ENCODE peak calls at places on chromosomes 16 and 17, in six cellular contexts. Y is A549; X is IMR-90; E is Caco-2; Z is CD8-positive, alpha-beta T cell; D is trophoblast cell. S is an unnamed sample. For H3K4me1 and H3K9me3, the result is how much of the 10 kb centered on the place peaks cover.

GRCh38 chr16:67164599-67165061 is at the start of gene HSF4:
- DNase-seq in E (no peak), D (peak), Y (no peak), Z (no peak), X (no peak), S (no peak)

GRCh38 chr17:49450735-49451134 is 36.1 kb upstream of the PHB1 start:
- DNase-seq in D (no peak), E (no peak), Z (no peak), X (peak), Y (no peak), S (no peak)

GRCh38 chr16:56874800-56875199 is 9.8 kb downstream of the SLC12A3 start:
- DNase-seq in X (peak), Y (no peak), E (no peak), Z (no peak), D (peak), S (no peak)

GRCh38 chr17:56917559-56918296 is 3.9 kb upstream of the TRIM25 start:
- DNase-seq in Z (no peak), D (peak), Y (no peak), E (no peak), X (no peak), S (no peak)

GRCh38 chr16:85535352-85536072 is 77.6 kb upstream of the GSE1 start:
- DNase-seq in D (no peak), Y (no peak), Z (no peak), E (peak), X (no peak), S (no peak)

GRCh38 chr16:9911231-9911630 is 271.0 kb downstream of the GRIN2A start:
- DNase-seq in X (no peak), D (no peak), Y (no peak), Z (no peak), E (no peak), S (no peak)

GRCh38 chr16:82093901-82094300 is 58.8 kb downstream of the HSD17B2 start:
- DNase-seq in D (no peak), Z (no peak), Y (no peak), X (no peak), E (no peak), S (no peak)

GRCh38 chr16:59635674-59636073 is 901.6 kb upstream of the GOT2 start:
- DNase-seq in Z (no peak), E (no peak), D (no peak), Y (no peak), X (peak), S (no peak)

GRCh38 chr17:42421479-42422332 is 1.4 kb downstream of the CAVIN1 start:
- DNase-seq in E (peak), Z (no peak), D (peak), X (peak), Y (no peak), S (no peak)

GRCh38 chr16:23836404-23837291 is 865 bp downstream of the PRKCB start:
- DNase-seq in Y (no peak), E (no peak), Z (peak), X (no peak), D (no peak), S (peak)

GRCh38 chr17:67831268-67831667 is 6.0 kb downstream of the BPTF start:
- DNase-seq in D (no peak), Y (no peak), E (no peak), Z (no peak), X (no peak), S (no peak)

GRCh38 chr17:41664587-41665565 is 23.8 kb upstream of the EIF1 start:
- DNase-seq in X (no peak), E (no peak), Y (no peak), D (no peak), Z (no peak), S (no peak)

GRCh38 chr16:88569614-88569984 is 604 bp upstream of the ZC3H18 start:
- DNase-seq in Z (no peak), X (peak), Y (no peak), D (no peak), E (peak), S (no peak)

GRCh38 chr16:89293276-89294143 is 76.0 kb downstream of the ZNF778 start:
- DNase-seq in Y (no peak), E (no peak), D (no peak), Z (no peak), X (peak), S (no peak)

DNA sequence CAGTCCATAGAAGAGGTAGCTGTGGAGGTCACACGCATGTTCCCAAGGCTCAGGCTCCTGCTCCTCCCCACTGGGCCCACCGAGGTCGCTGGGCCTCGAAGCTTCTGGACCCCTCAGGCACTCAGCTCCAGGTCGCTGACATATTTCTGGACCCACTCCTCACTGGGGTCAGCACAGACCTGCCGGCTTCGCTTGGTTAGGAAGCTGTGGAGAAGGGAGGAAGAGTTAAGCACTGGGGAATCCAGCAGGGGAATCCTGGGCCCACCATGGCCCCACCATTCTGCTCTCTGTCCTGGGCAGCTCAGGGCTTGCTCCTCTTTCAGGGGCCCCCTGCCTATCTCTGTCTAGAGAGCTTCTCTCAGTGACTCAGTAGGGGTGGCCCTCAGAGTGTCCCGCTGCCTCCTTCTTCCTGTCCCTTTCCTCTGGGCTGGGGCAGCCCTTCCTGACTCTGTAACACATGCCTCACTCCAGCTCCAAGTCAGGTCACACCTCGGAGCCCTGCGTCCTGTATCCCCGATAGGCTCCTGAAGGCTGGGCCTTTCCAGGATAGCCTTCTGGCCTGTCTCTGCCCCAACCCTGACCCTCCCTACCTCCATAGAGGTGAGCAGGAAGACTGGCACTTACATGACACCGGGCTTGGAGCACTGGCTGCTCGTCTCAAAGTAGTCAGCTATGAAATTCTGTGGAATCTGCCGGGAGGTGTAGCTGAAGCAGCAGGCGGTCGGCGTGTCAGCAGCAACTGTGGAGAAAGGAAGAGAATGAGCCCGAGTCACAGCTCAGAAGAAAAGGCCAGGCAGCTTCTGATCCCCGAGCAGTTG is 1.2 kb downstream of the CCL3 start:
- DNase-seq in Z (no peak), D (no peak), Y (no peak), X (no peak), E (no peak), S (no peak)
- H3K4me3 ChIP-seq in Z (no peak), D (no peak), Y (no peak), X (no peak), E (no peak), S (no peak)

GRCh38 chr17:65043802-65044201 is 12.7 kb downstream of the GNA13 start:
- DNase-seq in E (no peak), D (no peak), Z (no peak), Y (no peak), X (no peak), S (no peak)

GRCh38 chr17:65039349-65039988 is 17.1 kb downstream of the GNA13 start:
- DNase-seq in Y (no peak), Z (no peak), E (no peak), D (peak), X (no peak), S (peak)

GRCh38 chr17:65042911-65043310 is 13.6 kb downstream of the GNA13 start:
- DNase-seq in Z (no peak), X (no peak), E (no peak), D (no peak), Y (no peak), S (no peak)

GRCh38 chr17:65037157-65037556 is 19.4 kb downstream of the GNA13 start:
- DNase-seq in Y (no peak), E (no peak), Z (no peak), X (no peak), D (no peak), S (no peak)

DNA sequence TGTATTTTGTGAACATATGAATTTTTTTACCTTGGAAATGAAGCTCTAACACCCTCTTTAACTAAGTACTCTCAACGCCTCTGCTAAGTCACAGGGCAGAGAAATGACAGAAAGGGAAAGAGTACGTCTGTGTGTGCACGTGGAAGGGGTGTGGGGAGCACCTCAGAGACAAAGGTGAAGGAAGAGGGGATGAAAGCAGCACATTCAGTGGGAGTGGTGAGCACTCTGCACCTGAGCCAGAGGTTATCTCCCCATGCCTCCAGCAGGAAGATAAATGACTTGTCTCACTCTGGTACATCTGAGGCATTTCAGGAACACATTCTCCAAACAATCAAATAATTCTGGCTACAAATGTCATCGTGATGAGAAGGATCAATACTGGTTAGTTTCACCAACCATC is 15.0 kb downstream of the GNA13 start:
- DNase-seq in Z (no peak), X (no peak), D (no peak), E (no peak), Y (no peak), S (no peak)
- H3K4me1 ChIP-seq in Z (half or more), X (under half), D (under half), E (under half), Y (under half), S (half or more)

GRCh38 chr16:2762711-2763110 is 10.3 kb downstream of the SRRM2 start:
- DNase-seq in E (no peak), Z (no peak), D (no peak), X (no peak), Y (no peak), S (no peak)

GRCh38 chr16:2761472-2761871 is 9.0 kb downstream of the SRRM2 start:
- DNase-seq in E (no peak), Z (no peak), X (no peak), Y (no peak), D (no peak), S (no peak)

GRCh38 chr16:2761886-2762583 is 9.6 kb downstream of the SRRM2 start:
- DNase-seq in X (no peak), Y (no peak), E (no peak), D (no peak), Z (no peak), S (no peak)

GRCh38 chr16:2764718-2765117 is 12.3 kb downstream of the SRRM2 start:
- DNase-seq in X (no peak), Z (no peak), D (no peak), Y (no peak), E (no peak), S (no peak)

DNA sequence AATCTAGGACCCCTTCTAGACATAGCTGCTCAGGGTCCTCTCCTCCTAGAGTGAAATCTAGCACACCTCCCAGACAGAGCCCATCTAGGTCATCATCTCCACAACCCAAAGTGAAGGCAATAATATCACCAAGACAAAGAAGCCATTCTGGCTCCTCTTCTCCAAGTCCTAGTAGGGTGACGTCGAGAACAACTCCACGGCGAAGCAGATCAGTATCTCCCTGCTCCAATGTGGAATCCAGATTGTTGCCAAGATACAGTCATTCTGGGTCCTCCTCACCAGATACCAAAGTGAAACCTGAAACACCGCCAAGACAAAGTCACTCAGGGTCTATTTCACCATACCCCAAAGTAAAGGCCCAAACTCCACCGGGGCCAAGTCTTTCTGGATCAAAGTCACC is 10.7 kb downstream of the SRRM2 start:
- DNase-seq in Y (no peak), X (no peak), Z (no peak), E (no peak), D (no peak), S (no peak)
- H3K9me3 ChIP-seq in Y (under half), X (under half), Z (under half), E (under half), D (under half), S (under half)

GRCh38 chr16:55376567-55377167 is 52.7 kb downstream of the IRX6 start:
- DNase-seq in D (no peak), Y (no peak), X (no peak), E (no peak), Z (no peak), S (no peak)

GRCh38 chr16:55370762-55371482 is 46.9 kb downstream of the IRX6 start:
- DNase-seq in Y (peak), X (peak), Z (no peak), E (peak), D (no peak), S (no peak)

GRCh38 chr16:55376045-55376444 is 52.0 kb downstream of the IRX6 start:
- DNase-seq in D (no peak), X (no peak), Y (no peak), Z (no peak), E (no peak), S (no peak)

GRCh38 chr16:55373489-55373832 is 49.5 kb downstream of the IRX6 start:
- DNase-seq in D (no peak), X (no peak), Y (no peak), Z (no peak), E (no peak), S (no peak)

DNA sequence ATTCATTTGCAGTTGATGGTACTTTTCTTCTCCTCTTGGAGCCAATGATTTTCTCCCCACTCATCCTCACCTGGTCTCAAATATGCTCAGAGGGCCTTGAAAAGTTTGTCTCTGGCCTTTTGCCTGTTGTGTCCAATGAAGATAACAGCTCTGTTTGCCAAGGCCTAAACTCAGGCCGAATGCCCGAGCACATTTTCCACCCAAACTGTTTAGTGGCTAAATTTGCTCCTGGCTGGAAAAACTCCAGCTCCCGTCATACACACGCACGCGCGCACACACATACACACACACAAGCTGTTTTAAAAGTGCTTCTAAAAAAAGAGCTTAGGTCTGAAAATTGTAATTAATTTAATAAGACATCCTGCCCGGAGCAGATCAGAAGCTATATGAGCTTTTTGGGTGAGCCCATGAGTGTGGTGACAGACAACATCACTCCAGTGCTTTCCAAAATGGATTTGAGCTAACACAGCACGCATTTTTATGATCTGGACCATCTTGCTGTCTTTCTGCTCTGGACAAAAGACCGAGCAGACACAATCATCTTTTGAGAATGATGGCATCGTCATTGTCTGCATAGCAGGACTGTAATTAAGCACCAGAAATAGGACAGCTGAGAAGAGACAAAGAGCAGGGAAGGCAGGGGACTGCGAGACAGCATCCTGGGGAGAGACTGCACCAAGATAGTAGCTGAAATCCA is 48.9 kb downstream of the IRX6 start:
- DNase-seq in E (no peak), Y (no peak), X (no peak), Z (no peak), D (no peak), S (no peak)
- H3K4me3 ChIP-seq in E (no peak), Y (no peak), X (no peak), Z (no peak), D (no peak), S (no peak)

DNA sequence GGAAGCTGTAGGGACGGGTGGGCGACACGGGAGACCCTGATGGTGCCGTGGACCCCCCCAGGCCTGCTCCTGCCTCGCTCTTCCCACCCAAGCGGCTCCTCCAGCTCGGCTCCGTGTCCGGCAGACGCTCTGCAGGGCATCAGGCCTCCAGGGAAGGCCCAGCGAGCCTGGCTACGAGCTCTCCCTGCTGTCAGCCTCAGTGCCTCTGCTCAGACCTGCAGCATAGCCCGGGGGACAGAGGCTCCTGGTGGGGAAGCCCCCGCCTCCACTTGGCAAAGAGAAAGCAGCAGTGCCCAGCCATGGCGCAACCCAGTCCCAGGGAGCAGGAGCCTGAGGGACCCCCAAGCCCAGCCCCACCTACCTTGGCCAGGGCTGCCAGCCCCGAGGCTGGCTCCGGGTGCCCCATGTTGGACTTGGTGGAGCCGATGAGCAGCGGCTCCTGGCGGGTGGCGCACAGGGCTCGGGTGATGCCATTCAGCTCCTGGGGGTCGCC is 5.9 kb downstream of the FASN start:
- DNase-seq in D (no peak), X (no peak), E (no peak), Z (no peak), Y (no peak), S (no peak)
- H3K4me1 ChIP-seq in D (under half), X (under half), E (under half), Z (under half), Y (under half), S (under half)

GRCh38 chr16:55505333-55506015 is 3.4 kb upstream of the LPCAT2 start:
- DNase-seq in E (no peak), D (no peak), Z (no peak), Y (no peak), X (no peak), S (no peak)
- H3K9me3 ChIP-seq in E (under half), D (under half), Z (under half), Y (under half), X (under half), S (under half)

GRCh38 chr16:14487579-14487978 is 142.5 kb downstream of the PARN start:
- DNase-seq in D (no peak), Y (no peak), Z (no peak), E (no peak), X (no peak), S (no peak)
- H3K4me3 ChIP-seq in D (no peak), Y (peak), Z (no peak), E (no peak), X (no peak), S (no peak)

GRCh38 chr17:62629556-62630364 is 2.3 kb downstream of the MRC2 start:
- DNase-seq in D (no peak), E (no peak), Z (no peak), X (no peak), Y (no peak), S (no peak)

GRCh38 chr17:62630365-62631085 is 3.1 kb downstream of the MRC2 start:
- DNase-seq in X (peak), Y (no peak), Z (no peak), E (no peak), D (no peak), S (no peak)

GRCh38 chr17:62627219-62627903 is at the start of gene MRC2:
- DNase-seq in Z (peak), D (peak), X (peak), Y (peak), E (peak), S (no peak)

GRCh38 chr17:62627904-62628603 is 584 bp downstream of the MRC2 start:
- DNase-seq in Z (peak), E (no peak), X (peak), D (no peak), Y (peak), S (no peak)

DNA sequence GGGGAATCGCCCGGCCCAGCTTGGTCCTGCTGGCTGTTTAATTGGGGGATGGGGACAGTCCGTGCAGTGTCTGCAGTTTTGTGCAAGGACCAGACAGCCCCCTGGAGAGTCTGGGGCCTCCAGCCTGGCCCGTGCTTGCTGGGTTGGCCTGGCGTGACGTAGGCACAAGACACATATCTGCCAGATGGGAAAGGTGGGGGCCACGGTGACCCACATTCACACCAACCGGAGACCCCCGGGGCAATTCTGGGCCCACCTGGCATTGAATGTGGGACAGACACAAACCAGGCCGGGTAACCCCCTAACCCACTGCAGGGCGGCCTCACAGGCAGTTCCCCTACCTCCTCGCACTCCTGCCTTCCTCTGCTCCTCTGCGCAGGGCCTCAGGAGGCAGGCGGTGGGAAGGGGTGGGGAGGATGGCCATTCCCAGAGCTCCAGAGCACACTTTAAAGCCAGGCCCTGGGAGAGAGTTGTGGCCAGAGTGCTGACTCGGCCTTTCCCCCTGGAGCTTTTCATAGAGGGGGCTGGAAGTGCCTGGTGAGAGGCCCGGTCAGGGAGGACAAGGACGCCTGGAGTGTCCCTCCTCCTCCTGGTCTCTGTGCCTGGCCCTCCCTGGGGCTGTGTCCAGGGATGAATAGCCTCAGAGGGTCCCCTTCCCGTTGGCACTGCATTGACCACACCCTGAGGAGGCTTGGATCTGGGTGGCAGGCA is 1.5 kb downstream of the MRC2 start:
- DNase-seq in E (no peak), Y (no peak), Z (no peak), X (peak), D (no peak), S (no peak)
- H3K4me1 ChIP-seq in E (under half), Y (under half), Z (under half), X (under half), D (under half), S (under half)

GRCh38 chr17:38566666-38567031 is 39.1 kb downstream of the SRCIN1 start:
- DNase-seq in X (no peak), Z (no peak), E (no peak), Y (no peak), D (no peak), S (no peak)
- H3K9me3 ChIP-seq in X (under half), Z (under half), E (under half), Y (under half), D (under half), S (under half)